ENCODE peak calls at places on chromosomes 12 and 14, in nine cellular contexts. Q, J, M, C, X, W, I, U and O are unnamed samples.

GRCh38 chr14:68466491-68466977 is 326.3 kb downstream of the ZFP36L1 start:
- DNase-seq in Q (no peak), J (peak; percentile 72), M (no peak), C (peak; percentile 68), X (peak; percentile 56), W (no peak), I (peak; percentile 91), U (peak; percentile 97), O (no peak)

GRCh38 chr14:52124791-52125661 is 56.2 kb upstream of the NID2 start:
- DNase-seq in Q (no peak), J (peak; percentile 74), M (no peak), C (no peak), X (no peak), W (no peak), I (no peak), U (peak; percentile 71), O (no peak)

GRCh38 chr14:76870146-76870545 is 43.9 kb downstream of the LRRC74A start:
- DNase-seq in Q (no peak), J (no peak), M (no peak), C (no peak), X (peak; percentile 42), W (no peak), I (no peak), U (no peak), O (no peak)

GRCh38 chr12:94203796-94204195 is 55.4 kb downstream of the PLXNC1 start:
- DNase-seq in Q (no peak), J (no peak), M (no peak), C (no peak), X (no peak), W (no peak), I (no peak), U (no peak), O (no peak)

GRCh38 chr14:30906752-30907658 is 32.6 kb downstream of the COCH start:
- DNase-seq in Q (no peak), J (no peak), M (no peak), C (no peak), X (no peak), W (no peak), I (no peak), U (peak; percentile 65), O (no peak)

GRCh38 chr12:101877816-101878811 is 734 bp downstream of the DRAM1 start:
- DNase-seq in Q (peak; percentile 80), J (no peak), M (no peak), C (no peak), X (peak; percentile 17), W (peak; percentile 22), I (no peak), U (peak; percentile 18), O (peak; percentile 79)

GRCh38 chr12:82596484-82596883 is 90.2 kb upstream of the TMTC2 start:
- DNase-seq in Q (no peak), J (no peak), M (no peak), C (no peak), X (no peak), W (no peak), I (no peak), U (no peak), O (no peak)

GRCh38 chr12:104467346-104467837 is 10.6 kb downstream of the CHST11 start:
- DNase-seq in Q (no peak), J (no peak), M (no peak), C (no peak), X (no peak), W (no peak), I (no peak), U (no peak), O (no peak)

GRCh38 chr14:91997492-91997891 is 42.4 kb downstream of the TRIP11 start:
- DNase-seq in Q (no peak), J (no peak), M (no peak), C (no peak), X (no peak), W (no peak), I (no peak), U (peak; percentile 27), O (no peak)

GRCh38 chr14:61475316-61475715 is 153.9 kb downstream of the PRKCH start:
- DNase-seq in Q (no peak), J (no peak), M (no peak), C (peak; percentile 43), X (peak; percentile 60), W (no peak), I (no peak), U (peak; percentile 72), O (no peak)

GRCh38 chr14:105023791-105024480 is 3.1 kb upstream of the CDCA4 start:
- DNase-seq in Q (no peak), J (no peak), M (no peak), C (no peak), X (no peak), W (no peak), I (no peak), U (peak; percentile 77), O (no peak)

GRCh38 chr12:126998747-126999285 is 1268.2 kb upstream of the TMEM132C start:
- DNase-seq in Q (no peak), J (no peak), M (no peak), C (no peak), X (no peak), W (no peak), I (peak; percentile 14), U (peak; percentile 2), O (no peak)

GRCh38 chr12:6363330-6364036 is 11.9 kb downstream of the SCNN1A start:
- DNase-seq in Q (no peak), J (no peak), M (no peak), C (no peak), X (peak; percentile 95), W (peak; percentile 82), I (peak; percentile 94), U (peak; percentile 62), O (peak; percentile 88)

GRCh38 chr12:54133663-54134375 is 55.0 kb downstream of the SMUG1 start:
- DNase-seq in Q (no peak), J (no peak), M (no peak), C (no peak), X (no peak), W (no peak), I (no peak), U (no peak), O (peak; percentile 40)

GRCh38 chr12:40980346-40981005 is 207.6 kb upstream of the PDZRN4 start:
- DNase-seq in Q (no peak), J (no peak), M (no peak), C (no peak), X (no peak), W (no peak), I (no peak), U (peak; percentile 33), O (no peak)

GRCh38 chr12:51846209-51846779 is 2.2 kb downstream of the FIGNL2 start:
- DNase-seq in Q (no peak), J (no peak), M (no peak), C (no peak), X (no peak), W (no peak), I (no peak), U (no peak), O (peak; percentile 70)
- H3K4me3 ChIP-seq in Q (peak overlapping the region; percentile 73), J (no peak overlapping the region), M (peak overlapping the region; percentile 69), C (no peak overlapping the region), X (peak overlapping the region; percentile 83), W (peak overlapping the region; percentile 75), I (peak overlapping the region; percentile 59), U (no peak overlapping the region), O (peak overlapping the region; percentile 63)

GRCh38 chr12:110619534-110619953 is 5.6 kb downstream of the TCTN1 start:
- DNase-seq in Q (no peak), J (peak; percentile 1), M (no peak), C (no peak), X (no peak), W (no peak), I (no peak), U (no peak), O (no peak)
- TF ChIP-seq CTCF in Q (no peak), J (no peak), M (no peak), C (no peak), X (no peak), W (no peak), I (no peak), U (no peak), O (no peak)

GRCh38 chr14:72722201-72722785 is 171.6 kb downstream of the DPF3 start:
- DNase-seq in Q (no peak), J (no peak), M (no peak), C (no peak), X (no peak), W (no peak), I (no peak), U (no peak), O (no peak)

GRCh38 chr14:72730468-72730867 is 163.4 kb downstream of the DPF3 start:
- DNase-seq in Q (no peak), J (no peak), M (no peak), C (no peak), X (no peak), W (no peak), I (no peak), U (no peak), O (no peak)

GRCh38 chr14:72731252-72732020 is 162.5 kb downstream of the DPF3 start:
- DNase-seq in Q (no peak), J (no peak), M (no peak), C (no peak), X (no peak), W (no peak), I (no peak), U (no peak), O (no peak)

GRCh38 chr14:72723741-72724530 is 170.0 kb downstream of the DPF3 start:
- DNase-seq in Q (no peak), J (no peak), M (no peak), C (no peak), X (no peak), W (no peak), I (no peak), U (no peak), O (no peak)

GRCh38 chr14:72726444-72726843 is 167.5 kb downstream of the DPF3 start:
- DNase-seq in Q (no peak), J (no peak), M (no peak), C (no peak), X (no peak), W (no peak), I (no peak), U (no peak), O (no peak)
- H3K4me3 ChIP-seq in Q (no peak overlapping the region), J (no peak overlapping the region), M (no peak overlapping the region), C (no peak overlapping the region), X (no peak overlapping the region), W (no peak overlapping the region), I (no peak overlapping the region), U (no peak overlapping the region), O (no peak overlapping the region)

DNA sequence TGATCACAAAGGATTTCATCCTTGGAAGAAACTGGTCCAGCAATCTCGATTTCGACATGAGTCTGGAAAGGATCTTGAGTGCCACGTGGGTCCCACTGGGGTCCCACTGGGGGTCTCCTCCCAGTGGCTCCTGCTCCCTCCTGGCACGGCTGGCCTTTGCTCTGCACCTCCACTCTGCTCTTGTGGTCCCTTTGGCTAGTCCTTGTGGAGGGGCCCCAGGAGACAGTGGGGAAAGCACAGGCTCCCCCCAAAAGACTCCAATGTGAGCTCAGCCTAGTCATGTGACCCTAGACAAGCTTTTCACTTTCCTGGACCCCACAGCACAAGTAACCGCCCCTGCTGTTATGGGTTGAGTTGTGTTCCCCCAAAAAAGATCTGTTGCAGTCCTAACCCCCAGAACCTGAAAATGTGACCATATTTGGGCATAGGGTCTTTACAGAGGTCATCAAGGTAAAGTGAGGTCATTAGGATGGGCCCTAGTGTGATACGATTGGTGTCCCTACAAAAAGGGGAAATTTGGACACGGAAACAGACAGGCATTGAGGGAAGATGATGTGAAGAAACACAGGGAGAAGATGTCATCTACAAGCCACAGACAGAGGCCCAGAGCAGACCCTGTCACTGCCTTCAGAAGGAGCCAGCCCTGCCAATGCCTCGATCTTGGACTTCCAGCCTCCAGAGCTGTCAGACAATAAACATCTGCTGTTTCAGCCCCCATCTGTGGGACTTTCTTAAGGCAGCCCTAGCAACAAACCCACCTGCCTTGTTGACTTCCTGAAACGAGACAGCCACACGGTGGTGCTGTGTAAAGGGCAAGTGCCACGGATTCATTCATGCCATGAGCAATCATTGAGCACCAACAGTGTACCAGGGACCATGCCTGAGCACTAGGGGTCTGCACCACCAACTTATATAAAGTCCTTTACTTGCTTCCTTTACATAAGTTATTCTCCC is 23.8 kb upstream of the PPP2R5C start:
- DNase-seq in Q (peak; percentile 36), J (no peak), M (no peak), C (no peak), X (no peak), W (no peak), I (peak; percentile 77), U (no peak), O (no peak)
- TF ChIP-seq CTCF in Q (no peak), J (peak; percentile 19), M (no peak), C (no peak), X (no peak), W (peak; percentile 17), I (no peak), U (peak; percentile 35), O (no peak)